ENCODE peak calls at places on chromosomes 16 and 17, in seven cellular contexts. G is A673; Y is choroid plexus epithelial cell; J is activated CD8-positive, alpha-beta T cell treated with anti-CD3 and anti-CD28 coated beads for 36 hours; R is pancreas; T is psoas muscle; O is left ventricle myocardium inferior. H is an unnamed sample.

GRCh38 chr17:76265624-76266243 is 586 bp downstream of the UBALD2 start:
- DNase-seq in O (peak), T (peak), G (peak), Y (peak), R (peak), J (peak), H (no peak)

GRCh38 chr17:76872221-76872873 is 4.1 kb downstream of the MGAT5B start:
- DNase-seq in J (peak), O (no peak), R (no peak), T (no peak), Y (peak), G (peak), H (no peak)

GRCh38 chr17:82841921-82842596 is 2.2 kb upstream of the ZNF750 start:
- DNase-seq in T (no peak), R (no peak), J (no peak), O (no peak), Y (no peak), G (no peak), H (no peak)

GRCh38 chr17:80835816-80836657 is 155.6 kb upstream of the CHMP6 start:
- DNase-seq in R (no peak), J (no peak), G (no peak), Y (no peak), O (no peak), T (no peak), H (no peak)

GRCh38 chr17:5821057-5821456 is 236.7 kb upstream of the NLRP1 start:
- DNase-seq in R (no peak), J (peak), O (no peak), Y (no peak), G (no peak), T (no peak), H (no peak)

GRCh38 chr17:27446569-27447301 is 9.5 kb upstream of the KSR1 start:
- DNase-seq in T (no peak), O (no peak), J (no peak), R (no peak), Y (peak), G (no peak), H (no peak)

GRCh38 chr17:66172144-66172543 is 19.8 kb downstream of the CEP112 start:
- DNase-seq in J (no peak), Y (no peak), R (no peak), G (no peak), O (no peak), T (no peak), H (no peak)

GRCh38 chr16:4064950-4065352 is 51.3 kb downstream of the ADCY9 start:
- DNase-seq in O (no peak), R (no peak), T (no peak), Y (no peak), G (no peak), J (peak), H (no peak)

GRCh38 chr17:29115906-29116651 is 64.1 kb downstream of the MYO18A start:
- DNase-seq in Y (peak), T (no peak), J (peak), G (peak), R (no peak), O (no peak), H (peak)

GRCh38 chr16:73071131-73071940 is 23.4 kb upstream of the ZFHX3 start:
- DNase-seq in O (peak), T (peak), J (no peak), R (peak), G (no peak), Y (peak), H (no peak)

GRCh38 chr17:29054835-29055234 is 11.9 kb downstream of the PIPOX start:
- DNase-seq in J (no peak), T (no peak), O (no peak), R (no peak), Y (no peak), G (no peak), H (no peak)

GRCh38 chr17:34760931-34761500 is 181.6 kb downstream of the TMEM132E start:
- DNase-seq in G (peak), J (no peak), Y (no peak), T (no peak), R (no peak), O (no peak), H (no peak)

GRCh38 chr17:33260638-33261037 is 32.5 kb downstream of the ASIC2 start:
- DNase-seq in R (no peak), G (no peak), O (no peak), J (no peak), Y (no peak), T (no peak), H (no peak)

GRCh38 chr17:35217107-35217506 is 22.9 kb upstream of the SLC35G3 start:
- DNase-seq in R (no peak), G (no peak), J (no peak), O (no peak), Y (no peak), T (no peak), H (no peak)

GRCh38 chr17:81027591-81028505 is 7.1 kb upstream of the BAIAP2 start:
- DNase-seq in G (no peak), J (peak), R (no peak), O (no peak), Y (no peak), T (peak), H (no peak)

GRCh38 chr17:1024076-1024475 is 27.1 kb downstream of the TIMM22 start:
- DNase-seq in R (no peak), O (no peak), Y (no peak), J (no peak), G (no peak), T (no peak), H (no peak)

GRCh38 chr17:60652484-60653247 is 25.0 kb upstream of the BCAS3 start:
- DNase-seq in G (no peak), R (no peak), O (no peak), T (no peak), J (no peak), Y (no peak), H (peak)

GRCh38 chr17:60659156-60659555 is 18.5 kb upstream of the BCAS3 start:
- DNase-seq in Y (no peak), R (no peak), O (no peak), G (no peak), T (no peak), J (no peak), H (no peak)

GRCh38 chr17:60653569-60653968 is 24.1 kb upstream of the BCAS3 start:
- DNase-seq in G (no peak), O (no peak), R (no peak), J (no peak), Y (no peak), T (no peak), H (no peak)

GRCh38 chr17:60661489-60661888 is 16.2 kb upstream of the BCAS3 start:
- DNase-seq in Y (no peak), O (no peak), R (no peak), J (no peak), G (no peak), T (no peak), H (no peak)

DNA sequence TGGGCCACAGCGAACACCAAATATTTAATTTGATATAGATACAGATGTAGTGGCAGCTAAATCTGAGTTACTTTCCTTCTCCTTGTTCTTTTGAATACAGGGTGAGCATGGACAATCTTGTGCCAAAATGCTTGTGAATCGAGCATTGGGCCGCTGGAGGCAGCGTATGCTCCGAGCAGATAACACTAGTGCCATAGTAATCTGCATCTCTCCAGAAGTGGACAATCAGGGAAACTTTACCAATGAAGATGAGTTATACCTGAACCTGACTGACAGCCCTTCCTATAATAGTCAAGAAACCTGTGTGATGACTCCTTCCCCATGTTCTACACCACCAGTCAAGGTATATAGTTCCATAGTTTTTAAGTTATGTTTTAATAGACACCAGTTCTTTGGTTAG is 21.2 kb upstream of the BCAS3 start:
- DNase-seq in O (no peak), G (no peak), R (no peak), T (no peak), J (no peak), Y (no peak), H (no peak)
- TF ChIP-seq CTCF in O (no peak), G (no peak), R (no peak), T (no peak), J (no peak), Y (no peak), H (no peak)

DNA sequence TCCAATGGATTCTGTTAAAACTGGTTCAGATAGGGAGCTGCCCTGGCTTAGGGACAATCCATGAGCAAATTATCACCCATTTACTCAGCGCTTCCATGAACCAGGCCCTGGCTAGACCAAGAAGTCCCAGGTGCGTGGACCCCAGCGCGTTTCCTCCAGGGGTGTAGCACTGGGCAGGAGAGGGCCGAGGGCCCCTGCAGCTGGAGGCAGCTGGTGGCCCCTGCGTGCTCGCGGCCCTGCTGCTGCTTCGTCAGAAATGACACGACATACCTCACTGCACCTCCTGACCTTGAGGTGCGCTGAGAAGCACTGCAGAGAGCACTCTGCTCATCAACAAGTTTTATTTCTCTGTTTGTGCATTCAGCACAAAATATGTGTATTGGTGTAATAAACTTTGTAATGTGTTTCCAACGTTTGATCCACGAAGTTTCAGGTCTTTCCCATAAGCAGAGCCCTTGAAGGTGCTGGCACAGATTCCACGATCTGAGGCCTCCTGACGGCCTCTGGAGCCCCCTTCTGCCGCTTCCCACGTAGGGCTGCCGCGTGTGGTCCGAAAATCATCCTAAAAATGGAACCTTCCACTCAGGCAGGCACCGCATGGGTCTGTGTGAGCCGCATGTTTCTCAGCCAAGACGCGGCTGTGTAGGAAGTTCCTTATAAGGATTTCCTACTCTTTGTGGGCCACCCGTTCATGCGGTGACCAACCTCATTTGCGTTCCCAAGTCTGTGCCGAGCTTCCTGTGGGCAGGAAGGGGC is 50.8 kb upstream of the ZCCHC14 start:
- DNase-seq in T (peak), O (no peak), R (no peak), G (no peak), J (peak), Y (peak), H (no peak)
- TF ChIP-seq CTCF in T (no peak), O (no peak), R (no peak), G (no peak), J (no peak), Y (peak), H (peak)

GRCh38 chr17:54903375-54903774 is 2.7 kb downstream of the TOM1L1 start:
- DNase-seq in J (no peak), O (peak), G (no peak), Y (no peak), R (peak), T (peak), H (no peak)
- TF ChIP-seq CTCF in J (no peak), O (no peak), G (no peak), Y (no peak), R (no peak), T (no peak), H (no peak)

DNA sequence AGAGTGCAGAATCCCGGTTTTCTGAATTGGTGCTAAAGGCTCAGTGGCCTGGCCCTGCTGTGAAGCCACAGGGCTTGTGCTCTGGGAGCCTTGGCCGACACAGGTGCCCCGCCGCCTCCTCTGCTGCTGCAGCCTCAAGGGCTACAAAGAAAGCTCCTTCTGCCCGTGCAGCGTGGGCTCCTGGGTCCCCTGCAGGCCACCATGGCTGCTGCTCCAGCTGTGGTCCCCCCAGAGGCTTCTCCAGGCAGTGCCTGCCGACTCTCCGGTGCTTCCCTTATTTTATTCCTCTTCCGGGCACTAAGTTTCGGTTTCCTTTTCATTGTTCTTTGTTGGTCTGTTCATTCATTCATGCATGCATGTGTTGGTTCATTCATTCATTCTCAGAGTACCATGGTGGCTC is 53.1 kb downstream of the CMIP start:
- DNase-seq in R (no peak), J (no peak), Y (no peak), T (peak), G (no peak), O (no peak), H (peak)
- TF ChIP-seq CTCF in R (no peak), J (no peak), Y (no peak), T (no peak), G (no peak), O (peak), H (peak)

H was measured in GM13977.